ENCODE peak calls at places on chromosomes 2 and 18, in five cellular contexts. Y, Z, E, V and I are unnamed samples.

GRCh38 chr2:232898592-232899541 is 28.8 kb downstream of the SNORC start:
- DNase-seq in Y (no peak), Z (peak; percentile 14), E (no peak), V (peak; percentile 74), I (peak; percentile 6)

GRCh38 chr2:27724905-27725693 is 46.4 kb upstream of the MRPL33 start:
- DNase-seq in Y (no peak), Z (no peak), E (no peak), V (peak; percentile 47), I (no peak)

GRCh38 chr2:172329404-172330059 is 97.9 kb upstream of the ITGA6 start:
- DNase-seq in Y (peak; percentile 85), Z (peak; percentile 84), E (no peak), V (no peak), I (peak; percentile 76)

GRCh38 chr2:228016402-228016801 is 145.0 kb downstream of the DAW1 start:
- DNase-seq in Y (no peak), Z (no peak), E (no peak), V (no peak), I (no peak)

GRCh38 chr2:231182500-231182899 is 15.9 kb upstream of the ARMC9 start:
- DNase-seq in Y (no peak), Z (peak; percentile 22), E (no peak), V (no peak), I (no peak)

GRCh38 chr2:26482211-26483026 is 4.5 kb upstream of the OTOF start:
- DNase-seq in Y (no peak), Z (no peak), E (no peak), V (no peak), I (no peak)

GRCh38 chr18:26419746-26420145 is 128.6 kb downstream of the KCTD1 start:
- DNase-seq in Y (no peak), Z (no peak), E (no peak), V (no peak), I (no peak)

GRCh38 chr18:34773961-34774754 is 64.1 kb downstream of the DTNA start:
- DNase-seq in Y (peak; percentile 52), Z (peak; percentile 59), E (peak; percentile 68), V (peak; percentile 35), I (peak; percentile 30)

GRCh38 chr2:28753043-28753683 is 1.5 kb downstream of the PPP1CB start:
- DNase-seq in Y (peak; percentile 78), Z (peak; percentile 73), E (peak; percentile 61), V (peak; percentile 87), I (peak; percentile 93)

GRCh38 chr2:234491897-234492296 is 5.0 kb downstream of the ARL4C start:
- DNase-seq in Y (no peak), Z (no peak), E (no peak), V (no peak), I (no peak)

GRCh38 chr2:48406096-48406495 is 123.9 kb upstream of the STON1 start:
- DNase-seq in Y (no peak), Z (no peak), E (peak; percentile 49), V (no peak), I (no peak)

GRCh38 chr2:28649481-28650260 is 102.0 kb upstream of the PPP1CB start:
- DNase-seq in Y (no peak), Z (no peak), E (no peak), V (no peak), I (peak; percentile 31)

GRCh38 chr2:232009639-232010274 is 48.2 kb downstream of the DIS3L2 start:
- DNase-seq in Y (no peak), Z (no peak), E (no peak), V (no peak), I (no peak)

GRCh38 chr2:206164261-206164862 is 4.7 kb downstream of the EEF1B2 start:
- DNase-seq in Y (peak; percentile 37), Z (no peak), E (peak; percentile 30), V (peak; percentile 60), I (no peak)

GRCh38 chr2:188132385-188132784 is 159.3 kb upstream of the GULP1 start:
- DNase-seq in Y (peak; percentile 24), Z (no peak), E (no peak), V (peak; percentile 31), I (no peak)

GRCh38 chr2:69386376-69386775 is 651 bp downstream of the GFPT1 start:
- DNase-seq in Y (no peak), Z (no peak), E (peak; percentile 6), V (no peak), I (no peak)

GRCh38 chr2:241354668-241355658 is 1.1 kb upstream of the FARP2 start:
- DNase-seq in Y (peak; percentile 96), Z (peak; percentile 93), E (peak; percentile 74), V (peak; percentile 70), I (peak; percentile 97)

GRCh38 chr2:239014458-239014857 is 166.6 kb downstream of the TWIST2 start:
- DNase-seq in Y (no peak), Z (peak; percentile 17), E (no peak), V (no peak), I (no peak)

GRCh38 chr2:122236152-122236892 is 480.9 kb downstream of the TSN start:
- DNase-seq in Y (peak; percentile 37), Z (no peak), E (no peak), V (peak; percentile 33), I (no peak)

GRCh38 chr2:224948859-224949258 is 93.4 kb downstream of the DOCK10 start:
- DNase-seq in Y (no peak), Z (no peak), E (no peak), V (peak; percentile 72), I (no peak)

GRCh38 chr2:111701266-111701665 is 182.7 kb downstream of the ANAPC1 start:
- DNase-seq in Y (no peak), Z (no peak), E (peak; percentile 60), V (no peak), I (no peak)

GRCh38 chr2:12636837-12637581 is 79.7 kb upstream of the TRIB2 start:
- DNase-seq in Y (no peak), Z (no peak), E (no peak), V (peak; percentile 31), I (no peak)

GRCh38 chr2:191666733-191667132 is 11.2 kb upstream of the NABP1 start:
- DNase-seq in Y (no peak), Z (no peak), E (peak; percentile 66), V (no peak), I (no peak)

GRCh38 chr2:84741182-84741822 is 139.6 kb downstream of the TRABD2A start:
- DNase-seq in Y (no peak), Z (peak; percentile 26), E (peak; percentile 46), V (peak; percentile 37), I (peak; percentile 39)

GRCh38 chr2:9328931-9329330 is 94.4 kb downstream of the ITGB1BP1 start:
- DNase-seq in Y (no peak), Z (no peak), E (no peak), V (no peak), I (no peak)

GRCh38 chr2:112645396-112646101 is at the start of gene SLC20A1:
- DNase-seq in Y (peak; percentile 97), Z (peak; percentile 97), E (peak; percentile 96), V (peak; percentile 91), I (peak; percentile 94)

GRCh38 chr2:128408349-128409305 is 90.0 kb upstream of the HS6ST1 start:
- DNase-seq in Y (no peak), Z (peak; percentile 15), E (no peak), V (peak; percentile 74), I (no peak)

GRCh38 chr2:176160251-176161040 is 3.3 kb downstream of the HOXD3 start:
- DNase-seq in Y (no peak), Z (no peak), E (no peak), V (no peak), I (no peak)

GRCh38 chr2:133986076-133986837 is 267.6 kb upstream of the MGAT5 start:
- DNase-seq in Y (no peak), Z (no peak), E (no peak), V (peak; percentile 3), I (no peak)

GRCh38 chr2:20365249-20365817 is 14.7 kb upstream of the PUM2 start:
- DNase-seq in Y (no peak), Z (no peak), E (peak; percentile 33), V (peak; percentile 60), I (no peak)

GRCh38 chr18:8045890-8046289 is 478.8 kb downstream of the PTPRM start:
- DNase-seq in Y (no peak), Z (no peak), E (no peak), V (no peak), I (no peak)

GRCh38 chr18:78729099-78729467 is 250.5 kb upstream of the SALL3 start:
- DNase-seq in Y (no peak), Z (peak; percentile 21), E (no peak), V (no peak), I (peak; percentile 13)
- H3K9me3 ChIP-seq in Y (no peaks in the 10 kb centered on the region), Z (no peaks in the 10 kb centered on the region), E (no peaks in the 10 kb centered on the region), V (no peaks in the 10 kb centered on the region), I (no peaks in the 10 kb centered on the region)

DNA sequence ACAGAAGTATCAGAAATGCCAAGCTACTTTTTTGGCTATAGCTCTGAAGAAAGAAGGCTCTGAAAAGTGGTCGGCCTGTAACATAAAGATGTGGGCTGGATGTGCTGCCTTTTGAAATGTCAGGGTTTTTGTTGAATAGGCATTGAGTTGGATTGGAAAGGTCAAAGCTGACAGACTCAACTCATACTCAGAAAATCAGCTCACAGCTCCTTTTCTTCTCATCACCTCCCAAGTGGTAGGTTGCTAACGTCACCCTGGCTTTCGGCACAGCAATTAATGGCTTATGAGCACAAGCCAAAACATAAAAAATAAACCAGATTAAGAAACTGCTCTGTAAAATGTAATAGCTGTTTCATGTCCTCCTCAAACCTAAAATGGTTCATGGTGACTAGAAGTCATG is 68.3 kb downstream of the KCNF1 start:
- DNase-seq in Y (no peak), Z (no peak), E (no peak), V (peak; percentile 33), I (no peak)
- H3K9me3 ChIP-seq in Y (no peaks in the 10 kb centered on the region), Z (no peaks in the 10 kb centered on the region), E (no peaks in the 10 kb centered on the region), V (no peaks in the 10 kb centered on the region), I (no peaks in the 10 kb centered on the region)

DNA sequence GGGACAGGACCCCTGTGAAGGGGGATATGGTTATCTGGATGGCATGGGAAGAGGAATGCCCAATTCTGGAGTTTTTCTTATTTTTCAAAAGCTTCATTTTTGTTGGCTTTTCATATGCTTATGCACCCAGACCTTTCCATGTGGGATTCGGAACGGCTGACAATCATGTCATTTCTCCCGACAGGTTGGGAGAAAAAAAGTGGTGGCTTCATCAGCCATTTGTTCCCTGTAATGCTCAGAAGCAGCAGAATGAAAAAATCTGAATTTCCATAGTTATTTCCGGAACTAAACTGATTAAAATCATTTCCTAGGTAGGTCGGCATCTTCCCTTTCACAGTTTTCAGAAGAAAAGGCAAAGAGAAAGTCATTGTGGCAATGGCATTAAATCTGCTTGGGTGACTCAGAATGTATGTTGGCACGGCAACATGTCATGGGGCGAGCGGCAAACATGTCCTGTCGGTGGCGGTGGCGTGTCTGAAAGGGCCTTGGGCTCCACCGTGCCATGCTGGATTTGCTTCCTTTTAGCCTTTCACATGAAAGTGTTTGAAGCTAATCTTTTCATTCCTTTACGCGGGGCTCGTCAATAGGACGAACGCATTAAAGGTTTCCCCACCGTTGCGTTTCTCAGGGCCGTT is 18.4 kb downstream of the ACKR3 start:
- DNase-seq in Y (no peak), Z (no peak), E (no peak), V (no peak), I (no peak)
- H3K9me3 ChIP-seq in Y (no peaks in the 10 kb centered on the region), Z (no peaks in the 10 kb centered on the region), E (no peaks in the 10 kb centered on the region), V (no peaks in the 10 kb centered on the region), I (no peaks in the 10 kb centered on the region)

DNA sequence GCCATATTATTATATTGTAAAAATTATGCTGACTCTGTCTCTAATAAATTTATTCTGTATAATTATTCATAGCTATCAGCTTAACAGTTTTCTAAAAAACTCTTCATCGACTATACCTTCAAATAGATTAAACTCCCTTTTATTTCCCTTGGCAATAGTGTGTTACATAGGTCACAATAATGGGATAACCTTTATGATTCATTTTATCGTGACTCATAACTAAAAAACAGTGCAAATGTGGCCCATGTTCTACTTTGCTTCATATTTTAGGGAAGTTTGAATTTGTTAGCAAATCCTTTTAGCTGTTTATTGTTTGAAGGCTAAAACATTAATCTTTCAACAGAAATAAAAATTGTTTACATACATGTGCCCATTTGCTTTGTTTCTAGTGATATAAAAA is 783.2 kb upstream of the CDH2 start:
- DNase-seq in Y (no peak), Z (no peak), E (no peak), V (peak; percentile 46), I (no peak)
- H3K9me3 ChIP-seq in Y (no peaks in the 10 kb centered on the region), Z (no peaks in the 10 kb centered on the region), E (no peaks in the 10 kb centered on the region), V (no peaks in the 10 kb centered on the region), I (peaks cover 3% of the 10 kb centered on the region)